ENCODE peak calls at places on chromosomes 13 and 19, in six cellular contexts. M, Z, B, A, S and V are unnamed samples.

GRCh38 chr13:53015044-53015443 is 13.6 kb upstream of the OLFM4 start:
- DNase-seq in M (no peak), Z (no peak), B (peak; percentile 67), A (no peak), S (no peak), V (no peak)

GRCh38 chr19:45016388-45017314 is 15.4 kb downstream of the RELB start:
- DNase-seq in M (peak; percentile 66), Z (peak; percentile 76), B (peak; percentile 83), A (peak; percentile 68), S (peak; percentile 68), V (peak; percentile 72)

GRCh38 chr19:54282706-54283105 is 1.8 kb upstream of the LILRB2 start:
- DNase-seq in M (no peak), Z (no peak), B (no peak), A (no peak), S (no peak), V (no peak)

GRCh38 chr13:106619688-106620555 is 52.0 kb upstream of the ARGLU1 start:
- DNase-seq in M (no peak), Z (peak; percentile 81), B (no peak), A (peak; percentile 78), S (peak; percentile 84), V (peak; percentile 77)

GRCh38 chr13:50537029-50537428 is 306.5 kb downstream of the DLEU7 start:
- DNase-seq in M (no peak), Z (no peak), B (no peak), A (no peak), S (no peak), V (no peak)

GRCh38 chr13:113187263-113187669 is 21.2 kb downstream of the PCID2 start:
- DNase-seq in M (no peak), Z (peak; percentile 99), B (peak; percentile 72), A (peak; percentile 97), S (peak; percentile 99), V (peak; percentile 98)

GRCh38 chr19:16372065-16372915 is 47.7 kb downstream of the KLF2 start:
- DNase-seq in M (no peak), Z (no peak), B (no peak), A (no peak), S (no peak), V (no peak)

GRCh38 chr19:13053761-13054604 is 48.7 kb downstream of the LYL1 start:
- DNase-seq in M (peak; percentile 98), Z (peak; percentile 89), B (peak; percentile 89), A (peak; percentile 83), S (peak; percentile 87), V (peak; percentile 79)

GRCh38 chr19:46495789-46496099 is at the start of gene PNMA8B:
- DNase-seq in M (peak; percentile 49), Z (peak; percentile 54), B (no peak), A (peak; percentile 51), S (peak; percentile 65), V (no peak)

GRCh38 chr19:14366529-14366928 is 14.7 kb upstream of the ADGRE5 start:
- DNase-seq in M (peak; percentile 61), Z (peak; percentile 81), B (peak; percentile 95), A (peak; percentile 94), S (peak; percentile 92), V (peak; percentile 94)

GRCh38 chr19:13024958-13025653 is 29.8 kb downstream of the NFIX start:
- DNase-seq in M (no peak), Z (no peak), B (no peak), A (no peak), S (no peak), V (no peak)

GRCh38 chr13:111280226-111280625 is 40.2 kb upstream of the TEX29 start:
- DNase-seq in M (no peak), Z (no peak), B (no peak), A (no peak), S (no peak), V (no peak)

GRCh38 chr13:74132152-74132767 is 1.9 kb downstream of the KLF12 start:
- DNase-seq in M (no peak), Z (peak; percentile 34), B (no peak), A (no peak), S (peak; percentile 40), V (peak; percentile 62)

GRCh38 chr19:50537769-50538230 is 24.1 kb upstream of the ASPDH start:
- DNase-seq in M (no peak), Z (peak; percentile 67), B (peak; percentile 72), A (peak; percentile 76), S (peak; percentile 80), V (peak; percentile 73)

GRCh38 chr19:2949939-2950285 is 5.1 kb upstream of the ZNF77 start:
- DNase-seq in M (no peak), Z (no peak), B (peak; percentile 56), A (peak; percentile 25), S (peak; percentile 53), V (no peak)

GRCh38 chr19:53868091-53868891 is 608 bp downstream of the MYADM start:
- DNase-seq in M (peak; percentile 66), Z (peak; percentile 52), B (peak; percentile 44), A (peak; percentile 80), S (peak; percentile 71), V (peak; percentile 68)

GRCh38 chr13:31997641-31998040 is 33.9 kb upstream of the FRY start:
- DNase-seq in M (no peak), Z (no peak), B (no peak), A (no peak), S (no peak), V (no peak)

GRCh38 chr19:44685877-44686276 is 13.1 kb upstream of the CEACAM16 start:
- DNase-seq in M (no peak), Z (peak; percentile 24), B (no peak), A (no peak), S (peak; percentile 48), V (no peak)

GRCh38 chr13:112756511-112756966 is 66.7 kb downstream of the ATP11A start:
- DNase-seq in M (no peak), Z (no peak), B (no peak), A (no peak), S (peak; percentile 17), V (no peak)

GRCh38 chr19:49421039-49421877 is 2.0 kb downstream of the PTH2 start:
- DNase-seq in M (peak; percentile 54), Z (peak; percentile 20), B (peak; percentile 55), A (peak; percentile 86), S (peak; percentile 55), V (peak; percentile 77)

GRCh38 chr19:4456843-4457653 is 546 bp downstream of the UBXN6 start:
- DNase-seq in M (no peak), Z (peak; percentile 74), B (peak; percentile 41), A (peak; percentile 73), S (peak; percentile 78), V (peak; percentile 43)

GRCh38 chr19:54462072-54462712 is 1.4 kb downstream of the LENG9 start:
- DNase-seq in M (no peak), Z (no peak), B (peak; percentile 50), A (no peak), S (no peak), V (peak; percentile 36)

GRCh38 chr19:12801466-12802266 is at the start of the genes PRDX2 and THSD8:
- DNase-seq in M (no peak), Z (peak; percentile 68), B (peak; percentile 87), A (peak; percentile 79), S (peak; percentile 83), V (peak; percentile 81)

GRCh38 chr19:13899912-13900584 is 5.9 kb downstream of the BRME1 start:
- DNase-seq in M (no peak), Z (no peak), B (no peak), A (no peak), S (no peak), V (no peak)

GRCh38 chr13:41054212-41054877 is 7.0 kb upstream of the WBP4 start:
- DNase-seq in M (no peak), Z (peak; percentile 71), B (no peak), A (no peak), S (peak; percentile 78), V (peak; percentile 78)

GRCh38 chr13:41056996-41057711 is 4.2 kb upstream of the WBP4 start:
- DNase-seq in M (no peak), Z (no peak), B (no peak), A (no peak), S (no peak), V (no peak)

GRCh38 chr13:41053384-41053826 is 7.9 kb upstream of the WBP4 start:
- DNase-seq in M (no peak), Z (peak; percentile 63), B (no peak), A (no peak), S (peak; percentile 66), V (peak; percentile 63)

GRCh38 chr13:41056194-41056593 is 5.1 kb upstream of the WBP4 start:
- DNase-seq in M (no peak), Z (no peak), B (no peak), A (no peak), S (no peak), V (no peak)

GRCh38 chr13:41054919-41055619 is 6.2 kb upstream of the WBP4 start:
- DNase-seq in M (no peak), Z (no peak), B (no peak), A (no peak), S (no peak), V (no peak)
- TF ChIP-seq CTCF in M (no peak), Z (peak; percentile 14), B (no peak), A (no peak), S (peak; percentile 49), V (no peak)

DNA sequence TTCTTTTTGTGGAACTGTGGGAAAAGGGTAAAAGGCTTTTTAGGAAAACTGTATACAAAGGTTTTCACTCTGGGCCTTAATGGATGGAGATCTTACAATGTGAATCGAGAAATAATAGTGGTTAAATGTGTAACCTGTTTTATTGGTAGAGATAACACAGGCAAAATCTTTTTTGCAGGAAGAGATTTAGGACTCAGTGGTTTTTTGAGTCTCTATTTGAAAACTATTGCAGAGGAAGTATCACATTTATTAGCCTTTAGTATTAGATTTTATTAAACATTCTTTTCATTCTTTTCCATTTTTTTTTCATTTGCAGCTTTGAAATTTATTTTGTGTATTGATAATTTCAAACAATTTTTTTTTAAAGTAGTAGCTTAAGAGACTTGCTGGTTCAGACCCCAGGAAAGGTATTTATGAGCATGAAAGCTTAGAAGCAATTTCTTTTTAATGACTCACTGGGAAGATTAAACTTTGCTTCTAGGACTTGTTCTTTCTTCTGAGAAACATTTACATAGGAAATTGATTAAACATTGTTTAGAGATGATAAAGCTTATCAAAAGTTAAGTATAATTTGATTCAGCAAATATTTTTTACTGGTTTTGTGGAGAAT is 10.5 kb downstream of the KLF5 start:
- DNase-seq in M (no peak), Z (no peak), B (no peak), A (no peak), S (peak; percentile 49), V (no peak)
- TF ChIP-seq CTCF in M (no peak), Z (no peak), B (no peak), A (no peak), S (no peak), V (no peak)

GRCh38 chr13:94620286-94620896 is 18.7 kb downstream of the GPR180 start:
- DNase-seq in M (no peak), Z (peak; percentile 49), B (no peak), A (peak; percentile 41), S (peak; percentile 72), V (peak; percentile 60)
- TF ChIP-seq CTCF in M (peak; percentile 42), Z (peak; percentile 53), B (peak; percentile 44), A (peak; percentile 73), S (peak; percentile 85), V (peak; percentile 69)

DNA sequence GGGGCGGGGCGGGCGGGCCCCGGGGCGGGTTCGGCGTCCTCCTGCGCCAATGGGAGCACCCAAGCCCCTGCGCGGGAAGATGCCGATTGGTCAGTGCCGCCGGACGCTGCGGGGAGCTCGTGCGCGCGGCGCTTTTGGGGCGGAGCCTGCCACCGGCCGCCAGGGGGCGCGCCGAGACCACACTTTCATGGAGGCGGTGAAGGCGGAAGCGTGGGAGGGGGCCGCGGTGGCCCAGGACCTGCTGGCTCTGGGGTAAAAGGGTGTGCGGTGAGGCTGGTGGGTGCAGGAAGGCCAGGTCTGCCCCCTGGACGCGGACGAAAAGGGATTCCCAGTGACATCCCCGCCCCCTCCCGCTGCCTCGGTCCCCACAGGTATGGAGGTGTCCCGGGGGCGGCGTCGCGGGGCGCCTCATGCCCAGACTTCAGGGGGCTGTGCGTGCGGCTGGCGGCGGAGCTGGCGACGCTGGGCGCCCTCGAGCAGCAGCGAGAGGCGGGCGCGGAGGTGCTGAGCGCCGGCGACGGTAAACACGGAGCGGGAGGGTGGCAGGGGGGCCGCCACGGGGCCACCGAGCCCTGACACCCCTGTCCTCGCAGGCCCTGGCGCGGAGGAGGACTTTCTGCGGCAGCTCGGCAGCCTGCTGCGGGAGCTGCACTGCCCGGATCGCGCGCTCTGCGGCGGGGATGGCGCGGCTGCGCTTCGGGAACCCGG is at the start of gene FAM98C:
- DNase-seq in M (peak; percentile 98), Z (peak; percentile 95), B (peak; percentile 98), A (peak; percentile 100), S (peak; percentile 97), V (peak; percentile 98)
- TF ChIP-seq CTCF in M (peak; percentile 98), Z (peak; percentile 77), B (peak; percentile 93), A (peak; percentile 93), S (peak; percentile 71), V (peak; percentile 96)